ENCODE peak calls at places on chromosomes 2 and 18, in eight cellular contexts. B, G, S, V, D, U, Z and R are unnamed samples.

GRCh38 chr2:72275084-72275483 is 127.4 kb upstream of the CYP26B1 start:
- DNase-seq in G (no peak), B (no peak), D (no peak), S (no peak), Z (no peak), U (no peak), V (no peak), R (peak; percentile 12)

GRCh38 chr2:10003206-10004125 is 39.9 kb upstream of the KLF11 start:
- DNase-seq in G (no peak), U (no peak), D (no peak), B (no peak), Z (no peak), S (no peak), V (no peak), R (no peak)

GRCh38 chr2:67649331-67650071 is 252.4 kb downstream of the ETAA1 start:
- DNase-seq in S (no peak), D (peak; percentile 43), Z (no peak), G (no peak), V (peak; percentile 64), B (peak; percentile 25), U (no peak), R (peak; percentile 18)

GRCh38 chr2:7672027-7672684 is 754.9 kb downstream of the RNF144A start:
- DNase-seq in V (peak; percentile 8), G (peak; percentile 54), U (peak; percentile 93), Z (peak; percentile 22), D (peak; percentile 49), S (no peak), B (peak; percentile 88), R (peak; percentile 61)

GRCh38 chr2:65227035-65227470 is 578 bp upstream of the ACTR2 start:
- DNase-seq in G (no peak), S (peak; percentile 47), D (no peak), V (peak; percentile 62), B (peak; percentile 17), Z (peak; percentile 33), U (peak; percentile 27), R (peak; percentile 31)

GRCh38 chr2:239769574-239770145 is 255.5 kb downstream of the NDUFA10 start:
- DNase-seq in U (no peak), Z (no peak), G (no peak), V (no peak), D (no peak), S (no peak), B (no peak), R (no peak)

GRCh38 chr2:53167227-53167626 is 600.4 kb upstream of the CHAC2 start:
- DNase-seq in S (no peak), V (no peak), U (no peak), Z (no peak), G (no peak), D (no peak), B (no peak), R (no peak)

GRCh38 chr2:226649871-226650660 is 149.6 kb downstream of the IRS1 start:
- DNase-seq in V (peak; percentile 98), B (peak; percentile 98), G (peak; percentile 97), S (peak; percentile 88), D (no peak), U (peak; percentile 78), Z (no peak), R (peak; percentile 85)

GRCh38 chr2:12709207-12709522 is 7.6 kb upstream of the TRIB2 start:
- DNase-seq in B (peak; percentile 28), V (no peak), Z (no peak), D (no peak), G (no peak), U (no peak), S (no peak), R (no peak)

GRCh38 chr18:49762191-49763077 is 50.9 kb downstream of the ACAA2 start:
- DNase-seq in U (no peak), D (no peak), S (no peak), G (no peak), Z (no peak), B (no peak), V (no peak), R (no peak)

GRCh38 chr2:38539086-38539485 is 63.6 kb downstream of the HNRNPLL start:
- DNase-seq in U (peak; percentile 52), D (no peak), G (no peak), B (no peak), S (no peak), V (no peak), Z (no peak), R (no peak)

GRCh38 chr2:135775420-135775819 is 33.8 kb downstream of the UBXN4 start:
- DNase-seq in G (no peak), Z (no peak), D (no peak), B (no peak), V (no peak), S (no peak), U (no peak), R (no peak)

GRCh38 chr2:240327566-240327965 is 107.9 kb upstream of the GPC1 start:
- DNase-seq in B (no peak), Z (no peak), U (no peak), G (no peak), S (no peak), V (no peak), D (no peak), R (no peak)

GRCh38 chr2:64873472-64873924 is 115.7 kb upstream of the SLC1A4 start:
- DNase-seq in G (peak; percentile 51), B (peak; percentile 86), D (peak; percentile 87), V (peak; percentile 74), U (peak; percentile 85), S (peak; percentile 66), Z (peak; percentile 76), R (peak; percentile 83)

GRCh38 chr2:193270816-193271215 is 1076.1 kb upstream of the TMEFF2 start:
- DNase-seq in Z (no peak), B (no peak), S (no peak), G (no peak), D (no peak), V (no peak), U (no peak), R (no peak)

GRCh38 chr2:77147154-77147553 is 375.0 kb downstream of the LRRTM4 start:
- DNase-seq in S (no peak), Z (no peak), V (no peak), G (no peak), B (no peak), U (no peak), D (peak; percentile 5), R (no peak)

GRCh38 chr2:191386938-191387536 is 141.8 kb downstream of the MYO1B start:
- DNase-seq in G (no peak), V (peak; percentile 87), B (peak; percentile 73), S (peak; percentile 67), Z (no peak), D (no peak), U (no peak), R (no peak)

GRCh38 chr2:30955516-30956132 is 148.4 kb upstream of the CAPN13 start:
- DNase-seq in S (no peak), G (no peak), D (no peak), B (no peak), V (no peak), U (no peak), Z (no peak), R (no peak)

GRCh38 chr2:162929571-162929970 is 91.0 kb upstream of the KCNH7 start:
- DNase-seq in S (no peak), B (no peak), U (no peak), Z (no peak), G (no peak), D (no peak), V (peak; percentile 41), R (no peak)

GRCh38 chr2:170822292-170822884 is 5.7 kb downstream of the GAD1 start:
- DNase-seq in D (peak; percentile 79), Z (no peak), G (no peak), S (no peak), B (no peak), V (peak; percentile 14), U (peak; percentile 62), R (no peak)

GRCh38 chr2:181836583-181836982 is 54.9 kb upstream of the ITPRID2 start:
- DNase-seq in V (no peak), D (no peak), Z (no peak), G (no peak), S (no peak), B (no peak), U (no peak), R (no peak)

GRCh38 chr2:30456578-30456977 is 9.5 kb downstream of the LCLAT1 start:
- DNase-seq in S (no peak), D (no peak), B (no peak), U (no peak), V (no peak), G (no peak), Z (no peak), R (no peak)

DNA sequence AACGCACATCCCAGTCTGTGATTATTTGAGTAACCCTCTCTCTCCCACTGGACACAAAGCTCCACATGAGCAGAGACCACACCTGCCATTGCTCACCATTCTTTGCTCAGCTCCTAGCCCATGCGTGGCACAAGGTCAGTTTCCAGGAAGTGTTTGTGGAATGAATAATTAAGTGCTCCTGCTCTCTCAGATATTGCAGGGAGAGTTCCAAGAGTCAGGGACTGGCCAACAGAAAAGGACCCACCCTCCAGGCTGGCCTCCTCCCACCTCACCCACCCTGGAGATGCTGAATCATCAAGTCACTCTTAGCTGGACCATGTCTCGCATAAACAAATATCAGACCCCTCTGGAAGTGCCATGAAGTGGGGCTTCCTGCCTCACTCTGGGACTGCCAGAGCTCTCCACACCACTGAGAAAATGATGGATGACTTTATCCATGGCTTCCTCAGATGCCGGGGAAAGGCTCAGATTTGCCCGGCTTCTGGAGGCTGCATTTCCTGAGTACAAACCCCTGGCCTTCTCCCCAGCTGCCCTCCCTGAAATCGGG is 256.0 kb downstream of the TNS1 start:
- DNase-seq in V (peak; percentile 34), U (no peak), S (no peak), B (no peak), D (no peak), G (no peak), Z (no peak), R (no peak)
- H3K9me2 ChIP-seq in V (no peaks in the 10 kb centered on the region), U (peaks cover 7% of the 10 kb centered on the region), S (no peaks in the 10 kb centered on the region), B (peaks cover 2% of the 10 kb centered on the region), D (no peaks in the 10 kb centered on the region), G (no peaks in the 10 kb centered on the region), Z (no peaks in the 10 kb centered on the region), R (no peaks in the 10 kb centered on the region)

GRCh38 chr2:2801458-2801857 is 470.4 kb upstream of the MYT1L start:
- DNase-seq in V (no peak), U (no peak), G (no peak), B (no peak), D (peak; percentile 73), Z (no peak), S (no peak), R (no peak)
- H3K9me2 ChIP-seq in V (no peaks in the 10 kb centered on the region), U (no peaks in the 10 kb centered on the region), G (no peaks in the 10 kb centered on the region), B (no peaks in the 10 kb centered on the region), D (no peaks in the 10 kb centered on the region), Z (no peaks in the 10 kb centered on the region), S (no peaks in the 10 kb centered on the region), R (no peaks in the 10 kb centered on the region)

GRCh38 chr2:15421761-15422160 is 139.4 kb downstream of the NBAS start:
- DNase-seq in S (no peak), B (no peak), V (no peak), U (no peak), Z (no peak), D (no peak), G (no peak), R (no peak)
- H3K9me2 ChIP-seq in S (no peaks in the 10 kb centered on the region), B (no peaks in the 10 kb centered on the region), V (no peaks in the 10 kb centered on the region), U (no peaks in the 10 kb centered on the region), Z (no peaks in the 10 kb centered on the region), D (no peaks in the 10 kb centered on the region), G (no peaks in the 10 kb centered on the region), R (no peaks in the 10 kb centered on the region)

DNA sequence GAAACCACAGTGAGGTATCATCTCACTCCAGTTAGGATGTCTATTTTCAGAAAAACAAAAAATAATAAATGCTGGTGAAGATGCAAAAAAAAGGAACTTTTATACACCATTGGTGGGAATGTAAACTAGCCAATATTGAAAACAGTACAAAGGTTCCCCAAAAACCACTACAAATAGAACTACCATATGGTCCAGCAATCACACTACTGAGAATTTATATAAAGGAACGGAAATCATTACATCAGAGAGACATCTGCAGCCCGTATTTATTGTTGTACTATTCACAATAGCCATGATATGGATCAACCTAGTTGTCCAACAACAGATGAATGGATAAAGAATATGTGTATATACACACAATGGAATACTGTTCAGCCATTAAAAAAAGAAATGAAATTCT is 52.0 kb downstream of the ORC4 start:
- DNase-seq in S (no peak), U (no peak), D (no peak), V (no peak), Z (no peak), G (no peak), B (no peak), R (no peak)
- H3K9me2 ChIP-seq in S (no peaks in the 10 kb centered on the region), U (no peaks in the 10 kb centered on the region), D (no peaks in the 10 kb centered on the region), V (no peaks in the 10 kb centered on the region), Z (no peaks in the 10 kb centered on the region), G (no peaks in the 10 kb centered on the region), B (no peaks in the 10 kb centered on the region), R (no peaks in the 10 kb centered on the region)